ENCODE peak calls at places on chromosomes 4 and X, in six cellular contexts. M is cardiac fibroblast; D is skeletal muscle cell; R is astrocyte of the spinal cord; L is lung; F is activated effector memory CD4-positive, alpha-beta T cell treated with anti-CD3 and anti-CD28 coated beads, Interleukin-2, amount 50 U/mL, for 16 hours. Y is an unnamed sample.

GRCh38 chr4:118729287-118730286 is 44.4 kb downstream of the METTL14 start:
- DNase-seq in M (peak), D (no peak), R (peak), L (no peak), F (no peak), Y (no peak)

GRCh38 chr4:1910643-1911042 is 39.5 kb downstream of the NSD2 start:
- DNase-seq in M (peak), D (peak), R (peak), L (no peak), F (peak), Y (no peak)

GRCh38 chr4:1413221-1413663 is 7.0 kb upstream of the NKX1-1 start:
- DNase-seq in M (no peak), D (no peak), R (no peak), L (no peak), F (no peak), Y (no peak)

GRCh38 chr4:20487852-20488251 is 212.4 kb upstream of the PACRGL start:
- DNase-seq in M (no peak), D (peak), R (peak), L (no peak), F (no peak), Y (no peak)

GRCh38 chr4:89482248-89482647 is 174.6 kb upstream of the GPRIN3 start:
- DNase-seq in M (peak), D (no peak), R (peak), L (no peak), F (no peak), Y (no peak)

GRCh38 chrX:1355131-1355799 is 18.7 kb downstream of the IL3RA start:
- DNase-seq in M (no peak), D (no peak), R (no peak), L (no peak), F (no peak), Y (no peak)

GRCh38 chrX:17375361-17375630 is 296 bp downstream of the NHS start:
- DNase-seq in M (peak), D (no peak), R (no peak), L (no peak), F (no peak), Y (no peak)

GRCh38 chrX:20060961-20061868 is 55.5 kb downstream of the MAP7D2 start:
- DNase-seq in M (no peak), D (no peak), R (no peak), L (no peak), F (no peak), Y (no peak)

GRCh38 chr4:1364748-1365147 is 17.7 kb downstream of the UVSSA start:
- DNase-seq in M (no peak), D (no peak), R (no peak), L (no peak), F (no peak), Y (no peak)

GRCh38 chrX:103607385-103608304 is at the start of gene TCEAL3:
- DNase-seq in M (peak), D (no peak), R (peak), L (peak), F (peak), Y (peak)

Y was measured in pancreas.